ENCODE peak calls at places on chromosomes 13 and 19, in ten cellular contexts. I, Z, N, G, M, W, U, J, P and L are unnamed samples.

GRCh38 chr19:36771275-36772231 is 1.1 kb downstream of the ZNF850 start:
- DNase-seq in Z (peak; percentile 96), G (no peak), M (peak; percentile 1), P (peak; percentile 18), W (peak; percentile 60), N (peak; percentile 62), U (peak; percentile 66), J (peak; percentile 94), I (peak; percentile 16), L (peak; percentile 39)

GRCh38 chr19:16180611-16181010 is 4.6 kb upstream of the FAM32A start:
- DNase-seq in W (peak; percentile 63), U (peak; percentile 63), I (no peak), J (peak; percentile 84), M (no peak), G (no peak), P (no peak), N (no peak), Z (peak; percentile 72), L (no peak)

GRCh38 chr19:8610041-8610927 is at the start of gene ADAMTS10:
- DNase-seq in N (no peak), P (peak; percentile 52), W (no peak), M (no peak), U (no peak), J (peak; percentile 63), Z (peak; percentile 52), G (no peak), I (peak; percentile 31), L (no peak)

GRCh38 chr19:15453091-15453498 is 3.3 kb upstream of the WIZ start:
- DNase-seq in W (no peak), U (no peak), Z (no peak), N (no peak), I (no peak), M (no peak), G (no peak), J (no peak), P (no peak), L (no peak)

GRCh38 chr19:11405846-11406643 is 13.1 kb downstream of the RGL3 start:
- DNase-seq in U (no peak), I (peak; percentile 40), J (no peak), N (no peak), Z (no peak), P (peak; percentile 58), G (no peak), M (no peak), W (no peak), L (no peak)

GRCh38 chr13:113653264-113654174 is 4.5 kb downstream of the ATP4B start:
- DNase-seq in G (peak; percentile 5), N (peak; percentile 24), P (no peak), J (no peak), M (no peak), Z (peak; percentile 15), W (no peak), U (no peak), I (no peak), L (no peak)

GRCh38 chr13:93227906-93228801 is 1.5 kb downstream of the GPC6 start:
- DNase-seq in I (no peak), W (peak; percentile 59), P (no peak), Z (peak; percentile 93), J (peak; percentile 89), M (peak; percentile 27), N (peak; percentile 28), U (peak; percentile 45), G (peak; percentile 22), L (peak; percentile 99)

GRCh38 chr13:45860240-45860639 is 8.7 kb upstream of the SIAH3 start:
- DNase-seq in N (no peak), W (no peak), I (no peak), P (no peak), Z (no peak), M (no peak), U (no peak), G (no peak), J (no peak), L (no peak)

GRCh38 chr19:50500060-50500752 is 10.8 kb downstream of the JOSD2 start:
- DNase-seq in P (no peak), U (no peak), N (no peak), Z (no peak), G (no peak), J (no peak), I (no peak), M (no peak), W (peak; percentile 50), L (peak; percentile 68)

GRCh38 chr19:40601061-40601973 is at the start of gene LTBP4:
- DNase-seq in U (no peak), G (no peak), J (peak; percentile 42), Z (peak; percentile 34), M (no peak), W (no peak), I (no peak), N (no peak), P (no peak), L (peak; percentile 67)

GRCh38 chr19:47032171-47032811 is 12.7 kb downstream of the NPAS1 start:
- DNase-seq in Z (peak; percentile 34), W (peak; percentile 67), J (no peak), G (no peak), U (peak; percentile 40), N (peak; percentile 70), I (peak; percentile 67), P (peak; percentile 70), M (no peak), L (peak; percentile 72)

GRCh38 chr13:74444877-74445479 is 310.8 kb upstream of the KLF12 start:
- DNase-seq in N (no peak), U (peak; percentile 88), J (peak; percentile 35), Z (peak; percentile 2), I (no peak), G (no peak), M (no peak), W (no peak), P (no peak), L (peak; percentile 51)

GRCh38 chr19:49637865-49638350 is 2.0 kb downstream of the RRAS start:
- DNase-seq in N (peak; percentile 85), U (peak; percentile 74), W (peak; percentile 85), G (peak; percentile 87), Z (peak; percentile 72), J (peak; percentile 75), I (no peak), M (no peak), P (no peak), L (peak; percentile 57)

GRCh38 chr19:14118165-14119051 is 846 bp upstream of the PRKACA start:
- DNase-seq in N (peak; percentile 63), I (peak; percentile 47), U (peak; percentile 63), P (peak; percentile 42), Z (peak; percentile 78), J (peak; percentile 64), G (peak; percentile 81), W (no peak), M (peak; percentile 90), L (peak; percentile 68)

GRCh38 chr13:45447050-45447661 is 17.6 kb upstream of the COG3 start:
- DNase-seq in Z (no peak), W (no peak), I (no peak), J (no peak), G (no peak), P (no peak), U (no peak), M (no peak), N (no peak), L (no peak)

GRCh38 chr19:44689290-44690130 is 9.4 kb upstream of the CEACAM16 start:
- DNase-seq in W (peak; percentile 95), P (peak; percentile 84), U (peak; percentile 50), N (peak; percentile 76), G (peak; percentile 60), M (no peak), I (peak; percentile 85), J (peak; percentile 55), Z (peak; percentile 80), L (peak; percentile 81)

GRCh38 chr13:33033361-33033812 is 17.2 kb downstream of the KL start:
- DNase-seq in U (no peak), I (peak; percentile 36), G (no peak), J (no peak), W (no peak), M (no peak), N (no peak), Z (no peak), P (peak; percentile 34), L (peak; percentile 31)

GRCh38 chr13:108283110-108283509 is 13.6 kb downstream of the TNFSF13B start:
- DNase-seq in Z (peak; percentile 26), N (no peak), P (no peak), I (no peak), G (no peak), M (no peak), W (no peak), J (peak; percentile 13), U (peak; percentile 27), L (no peak)

GRCh38 chr13:43664700-43665191 is 122.0 kb downstream of the ENOX1 start:
- DNase-seq in U (peak; percentile 41), P (no peak), W (peak; percentile 4), J (peak; percentile 63), M (no peak), Z (peak; percentile 82), N (peak; percentile 35), G (no peak), I (no peak), L (peak; percentile 99)

GRCh38 chr19:7989071-7989575 is 16.3 kb downstream of the ELAVL1 start:
- DNase-seq in M (no peak), N (no peak), I (no peak), U (peak; percentile 48), W (no peak), P (no peak), G (no peak), J (peak; percentile 69), Z (peak; percentile 33), L (no peak)

GRCh38 chr13:26280295-26280694 is 26.4 kb downstream of the CDK8 start:
- DNase-seq in P (no peak), M (no peak), G (no peak), I (no peak), Z (peak; percentile 33), W (no peak), J (peak; percentile 88), U (peak; percentile 92), N (no peak), L (no peak)

GRCh38 chr19:52936151-52936957 is 13.1 kb upstream of the ZNF888 start:
- DNase-seq in Z (no peak), M (no peak), I (no peak), N (peak; percentile 60), J (no peak), W (no peak), G (no peak), U (no peak), P (no peak), L (peak; percentile 31)

GRCh38 chr13:35987572-35988513 is 143.3 kb downstream of the DCLK1 start:
- DNase-seq in M (no peak), N (no peak), P (no peak), Z (no peak), U (no peak), J (no peak), G (no peak), I (no peak), W (no peak), L (no peak)

GRCh38 chr13:21221268-21221667 is 44.8 kb downstream of the MRPL57 start:
- DNase-seq in Z (no peak), P (no peak), M (no peak), N (no peak), G (no peak), W (no peak), I (no peak), J (no peak), U (no peak), L (no peak)

GRCh38 chr13:106133025-106133424 is 402.4 kb downstream of the EFNB2 start:
- DNase-seq in M (no peak), W (no peak), N (no peak), I (no peak), Z (peak; percentile 93), P (no peak), G (no peak), J (peak; percentile 88), U (peak; percentile 84), L (no peak)

GRCh38 chr19:14015454-14016035 is 9.4 kb upstream of the RFX1 start:
- DNase-seq in N (no peak), P (no peak), J (no peak), W (no peak), M (no peak), I (no peak), Z (no peak), U (no peak), G (no peak), L (no peak)

GRCh38 chr13:30364876-30365275 is 57.4 kb upstream of the UBE2L5 start:
- DNase-seq in I (no peak), P (no peak), U (no peak), M (no peak), Z (peak; percentile 51), W (no peak), G (no peak), N (no peak), J (peak; percentile 47), L (no peak)

GRCh38 chr19:13234518-13234917 is 84.3 kb downstream of the IER2 start:
- DNase-seq in U (no peak), M (no peak), Z (no peak), J (peak; percentile 9), I (peak; percentile 65), W (peak; percentile 51), N (peak; percentile 73), G (no peak), P (peak; percentile 67), L (peak; percentile 88)